ENCODE peak calls at places on chromosomes 12 and 14, in ten cellular contexts. One of them, this sample, is unnamed.

GRCh38 chr14:100486025-100486828 is 101.0 kb downstream of the BEGAIN start:
- DNase-seq in erythroblast: peak
- DNase-seq in hypothalamus: no peak
- DNase-seq in ovary: peak
- DNase-seq in left cardiac atrium: peak
- DNase-seq in NCI-H774: peak
- DNase-seq in cardiac muscle cell: peak
- DNase-seq in activated T-helper 1 cell treated with anti-CD3 and anti-CD28 coated beads, Interleukin-12 subunit alpha, Interleukin-12 subunit beta, Interleukin-2, Interleukin-4 antibody, amounts not matched to agents 30 ng/mL and 10 ng/mL and 1 ng/mL, durations not matched to agents 14 hours and 24 hours and 36 hours: peak
- DNase-seq in astrocyte of the cerebellum: peak
- DNase-seq in globus pallidus: no peak
- DNase-seq in this sample: peak

GRCh38 chr12:12467222-12467621 is 95.4 kb downstream of the DUSP16 start:
- DNase-seq in globus pallidus: peak
- DNase-seq in erythroblast: no peak
- DNase-seq in ovary: no peak
- DNase-seq in NCI-H774: peak
- DNase-seq in activated T-helper 1 cell treated with anti-CD3 and anti-CD28 coated beads, Interleukin-12 subunit alpha, Interleukin-12 subunit beta, Interleukin-2, Interleukin-4 antibody, amounts not matched to agents 30 ng/mL and 10 ng/mL and 1 ng/mL, durations not matched to agents 14 hours and 24 hours and 36 hours: no peak
- DNase-seq in hypothalamus: no peak
- DNase-seq in left cardiac atrium: no peak
- DNase-seq in astrocyte of the cerebellum: no peak
- DNase-seq in cardiac muscle cell: no peak
- DNase-seq in this sample: no peak

GRCh38 chr12:113463746-113464743 is 7.6 kb downstream of the LHX5 start:
- DNase-seq in activated T-helper 1 cell treated with anti-CD3 and anti-CD28 coated beads, Interleukin-12 subunit alpha, Interleukin-12 subunit beta, Interleukin-2, Interleukin-4 antibody, amounts not matched to agents 30 ng/mL and 10 ng/mL and 1 ng/mL, durations not matched to agents 14 hours and 24 hours and 36 hours: no peak
- DNase-seq in erythroblast: no peak
- DNase-seq in astrocyte of the cerebellum: no peak
- DNase-seq in hypothalamus: no peak
- DNase-seq in NCI-H774: no peak
- DNase-seq in globus pallidus: no peak
- DNase-seq in left cardiac atrium: no peak
- DNase-seq in ovary: no peak
- DNase-seq in cardiac muscle cell: no peak
- DNase-seq in this sample: no peak

GRCh38 chr14:100636559-100636958 is 49.3 kb upstream of the BEGAIN start:
- DNase-seq in NCI-H774: no peak
- DNase-seq in astrocyte of the cerebellum: no peak
- DNase-seq in cardiac muscle cell: no peak
- DNase-seq in ovary: no peak
- DNase-seq in globus pallidus: no peak
- DNase-seq in erythroblast: no peak
- DNase-seq in activated T-helper 1 cell treated with anti-CD3 and anti-CD28 coated beads, Interleukin-12 subunit alpha, Interleukin-12 subunit beta, Interleukin-2, Interleukin-4 antibody, amounts not matched to agents 30 ng/mL and 10 ng/mL and 1 ng/mL, durations not matched to agents 14 hours and 24 hours and 36 hours: no peak
- DNase-seq in hypothalamus: no peak
- DNase-seq in left cardiac atrium: no peak
- DNase-seq in this sample: no peak

GRCh38 chr12:73892181-73892580 is 645.5 kb upstream of the ATXN7L3B start:
- DNase-seq in hypothalamus: no peak
- DNase-seq in astrocyte of the cerebellum: peak
- DNase-seq in activated T-helper 1 cell treated with anti-CD3 and anti-CD28 coated beads, Interleukin-12 subunit alpha, Interleukin-12 subunit beta, Interleukin-2, Interleukin-4 antibody, amounts not matched to agents 30 ng/mL and 10 ng/mL and 1 ng/mL, durations not matched to agents 14 hours and 24 hours and 36 hours: no peak
- DNase-seq in cardiac muscle cell: peak
- DNase-seq in left cardiac atrium: no peak
- DNase-seq in erythroblast: no peak
- DNase-seq in globus pallidus: no peak
- DNase-seq in ovary: no peak
- DNase-seq in NCI-H774: no peak
- DNase-seq in this sample: no peak

GRCh38 chr12:12715128-12715458 is 2.1 kb upstream of the CDKN1B start:
- DNase-seq in left cardiac atrium: no peak
- DNase-seq in cardiac muscle cell: no peak
- DNase-seq in hypothalamus: no peak
- DNase-seq in astrocyte of the cerebellum: no peak
- DNase-seq in NCI-H774: no peak
- DNase-seq in globus pallidus: no peak
- DNase-seq in erythroblast: no peak
- DNase-seq in ovary: no peak
- DNase-seq in activated T-helper 1 cell treated with anti-CD3 and anti-CD28 coated beads, Interleukin-12 subunit alpha, Interleukin-12 subunit beta, Interleukin-2, Interleukin-4 antibody, amounts not matched to agents 30 ng/mL and 10 ng/mL and 1 ng/mL, durations not matched to agents 14 hours and 24 hours and 36 hours: no peak
- DNase-seq in this sample: no peak

GRCh38 chr14:90604356-90604755 is 207.5 kb downstream of the CALM1 start:
- DNase-seq in ovary: no peak
- DNase-seq in erythroblast: no peak
- DNase-seq in astrocyte of the cerebellum: peak
- DNase-seq in hypothalamus: no peak
- DNase-seq in activated T-helper 1 cell treated with anti-CD3 and anti-CD28 coated beads, Interleukin-12 subunit alpha, Interleukin-12 subunit beta, Interleukin-2, Interleukin-4 antibody, amounts not matched to agents 30 ng/mL and 10 ng/mL and 1 ng/mL, durations not matched to agents 14 hours and 24 hours and 36 hours: no peak
- DNase-seq in globus pallidus: no peak
- DNase-seq in NCI-H774: no peak
- DNase-seq in cardiac muscle cell: peak
- DNase-seq in left cardiac atrium: no peak
- DNase-seq in this sample: no peak

GRCh38 chr14:33165144-33165925 is 226.7 kb downstream of the NPAS3 start:
- DNase-seq in astrocyte of the cerebellum: peak
- DNase-seq in activated T-helper 1 cell treated with anti-CD3 and anti-CD28 coated beads, Interleukin-12 subunit alpha, Interleukin-12 subunit beta, Interleukin-2, Interleukin-4 antibody, amounts not matched to agents 30 ng/mL and 10 ng/mL and 1 ng/mL, durations not matched to agents 14 hours and 24 hours and 36 hours: no peak
- DNase-seq in ovary: no peak
- DNase-seq in globus pallidus: peak
- DNase-seq in hypothalamus: no peak
- DNase-seq in NCI-H774: no peak
- DNase-seq in left cardiac atrium: no peak
- DNase-seq in erythroblast: no peak
- DNase-seq in cardiac muscle cell: no peak
- DNase-seq in this sample: no peak

GRCh38 chr14:49986344-49987014 is 93.6 kb downstream of the ARF6 start:
- DNase-seq in ovary: no peak
- DNase-seq in hypothalamus: no peak
- DNase-seq in globus pallidus: no peak
- DNase-seq in NCI-H774: no peak
- DNase-seq in activated T-helper 1 cell treated with anti-CD3 and anti-CD28 coated beads, Interleukin-12 subunit alpha, Interleukin-12 subunit beta, Interleukin-2, Interleukin-4 antibody, amounts not matched to agents 30 ng/mL and 10 ng/mL and 1 ng/mL, durations not matched to agents 14 hours and 24 hours and 36 hours: no peak
- DNase-seq in erythroblast: no peak
- DNase-seq in astrocyte of the cerebellum: no peak
- DNase-seq in left cardiac atrium: no peak
- DNase-seq in cardiac muscle cell: peak
- DNase-seq in this sample: no peak

GRCh38 chr14:38828183-38828877 is 274.7 kb downstream of the SEC23A start:
- DNase-seq in hypothalamus: no peak
- DNase-seq in left cardiac atrium: no peak
- DNase-seq in activated T-helper 1 cell treated with anti-CD3 and anti-CD28 coated beads, Interleukin-12 subunit alpha, Interleukin-12 subunit beta, Interleukin-2, Interleukin-4 antibody, amounts not matched to agents 30 ng/mL and 10 ng/mL and 1 ng/mL, durations not matched to agents 14 hours and 24 hours and 36 hours: no peak
- DNase-seq in erythroblast: no peak
- DNase-seq in astrocyte of the cerebellum: no peak
- DNase-seq in ovary: no peak
- DNase-seq in NCI-H774: no peak
- DNase-seq in cardiac muscle cell: no peak
- DNase-seq in globus pallidus: no peak
- DNase-seq in this sample: no peak

GRCh38 chr12:124592050-124592449 is 24.6 kb upstream of the NCOR2 start:
- DNase-seq in left cardiac atrium: no peak
- DNase-seq in ovary: no peak
- DNase-seq in astrocyte of the cerebellum: peak
- DNase-seq in cardiac muscle cell: peak
- DNase-seq in globus pallidus: no peak
- DNase-seq in hypothalamus: no peak
- DNase-seq in NCI-H774: no peak
- DNase-seq in erythroblast: no peak
- DNase-seq in activated T-helper 1 cell treated with anti-CD3 and anti-CD28 coated beads, Interleukin-12 subunit alpha, Interleukin-12 subunit beta, Interleukin-2, Interleukin-4 antibody, amounts not matched to agents 30 ng/mL and 10 ng/mL and 1 ng/mL, durations not matched to agents 14 hours and 24 hours and 36 hours: no peak
- DNase-seq in this sample: no peak

GRCh38 chr14:63727231-63727735 is 582 bp downstream of the SGPP1 start:
- DNase-seq in activated T-helper 1 cell treated with anti-CD3 and anti-CD28 coated beads, Interleukin-12 subunit alpha, Interleukin-12 subunit beta, Interleukin-2, Interleukin-4 antibody, amounts not matched to agents 30 ng/mL and 10 ng/mL and 1 ng/mL, durations not matched to agents 14 hours and 24 hours and 36 hours: peak
- DNase-seq in ovary: peak
- DNase-seq in erythroblast: peak
- DNase-seq in astrocyte of the cerebellum: no peak
- DNase-seq in hypothalamus: peak
- DNase-seq in globus pallidus: peak
- DNase-seq in left cardiac atrium: peak
- DNase-seq in NCI-H774: no peak
- DNase-seq in cardiac muscle cell: peak
- DNase-seq in this sample: peak

This sample was measured in T-helper 2 cell treated with Interferon-gamma antibody and Interleukin-4, amounts not matched to agents 5 μg/mL and 100 μg/mL, for 36 hours.